ENCODE peak calls at places on chromosomes 11 and 22, in six cellular contexts. One of them, this sample, is unnamed.

GRCh38 chr22:30340911-30341685 is 14.4 kb upstream of the TBC1D10A start:
- DNase-seq in osteocyte: no peak
- DNase-seq in pons: peak
- DNase-seq in epithelial cell of prostate: no peak
- DNase-seq in CMK: no peak
- DNase-seq in HEK293T: no peak
- DNase-seq in this sample: peak

GRCh38 chr11:57638811-57639320 is 10.8 kb downstream of the YPEL4 start:
- DNase-seq in CMK: no peak
- DNase-seq in HEK293T: no peak
- DNase-seq in pons: no peak
- DNase-seq in osteocyte: no peak
- DNase-seq in epithelial cell of prostate: no peak
- DNase-seq in this sample: no peak

GRCh38 chr11:66317322-66317765 is 500 bp upstream of the CD248 start:
- DNase-seq in pons: no peak
- DNase-seq in epithelial cell of prostate: no peak
- DNase-seq in osteocyte: no peak
- DNase-seq in CMK: no peak
- DNase-seq in HEK293T: no peak
- DNase-seq in this sample: peak

GRCh38 chr11:75346296-75346695 is 5.2 kb downstream of the ARRB1 start:
- DNase-seq in osteocyte: no peak
- DNase-seq in pons: no peak
- DNase-seq in CMK: no peak
- DNase-seq in epithelial cell of prostate: no peak
- DNase-seq in HEK293T: no peak
- DNase-seq in this sample: no peak

GRCh38 chr11:44840085-44840478 is 110.6 kb downstream of the TP53I11 start:
- DNase-seq in osteocyte: no peak
- DNase-seq in pons: no peak
- DNase-seq in CMK: no peak
- DNase-seq in epithelial cell of prostate: no peak
- DNase-seq in HEK293T: no peak
- DNase-seq in this sample: no peak

GRCh38 chr22:32534252-32535215 is 59.9 kb downstream of the FBXO7 start:
- DNase-seq in epithelial cell of prostate: no peak
- DNase-seq in CMK: no peak
- DNase-seq in HEK293T: no peak
- DNase-seq in pons: no peak
- DNase-seq in osteocyte: no peak
- DNase-seq in this sample: peak

GRCh38 chr11:69834811-69835800 is 15.9 kb upstream of the FGF3 start:
- DNase-seq in CMK: peak
- DNase-seq in HEK293T: no peak
- DNase-seq in epithelial cell of prostate: no peak
- DNase-seq in pons: no peak
- DNase-seq in osteocyte: no peak
- DNase-seq in this sample: peak

GRCh38 chr11:133955091-133955846 is 1.5 kb downstream of the IGSF9B start:
- DNase-seq in epithelial cell of prostate: no peak
- DNase-seq in osteocyte: no peak
- DNase-seq in CMK: no peak
- DNase-seq in pons: no peak
- DNase-seq in HEK293T: no peak
- DNase-seq in this sample: no peak

GRCh38 chr22:50059881-50060262 is 1.8 kb upstream of the TTLL8 start:
- DNase-seq in CMK: no peak
- DNase-seq in HEK293T: no peak
- DNase-seq in epithelial cell of prostate: no peak
- DNase-seq in pons: no peak
- DNase-seq in osteocyte: no peak
- DNase-seq in this sample: no peak

GRCh38 chr22:41974691-41975290 is 5.5 kb downstream of the SEPTIN3 start:
- DNase-seq in HEK293T: no peak
- DNase-seq in pons: no peak
- DNase-seq in osteocyte: no peak
- DNase-seq in epithelial cell of prostate: no peak
- DNase-seq in CMK: no peak
- DNase-seq in this sample: no peak

GRCh38 chr22:39466228-39467006 is 9.6 kb downstream of the MGAT3 start:
- DNase-seq in epithelial cell of prostate: no peak
- DNase-seq in osteocyte: no peak
- DNase-seq in HEK293T: no peak
- DNase-seq in pons: no peak
- DNase-seq in CMK: no peak
- DNase-seq in this sample: no peak

GRCh38 chr11:9529333-9529648 is 44.2 kb upstream of the WEE1 start:
- DNase-seq in pons: no peak
- DNase-seq in epithelial cell of prostate: no peak
- DNase-seq in CMK: no peak
- DNase-seq in HEK293T: peak
- DNase-seq in osteocyte: no peak
- DNase-seq in this sample: no peak

GRCh38 chr11:16973565-16973964 is 40.6 kb downstream of the PLEKHA7 start:
- DNase-seq in CMK: no peak
- DNase-seq in HEK293T: no peak
- DNase-seq in pons: no peak
- DNase-seq in epithelial cell of prostate: no peak
- DNase-seq in osteocyte: no peak
- DNase-seq in this sample: no peak

GRCh38 chr11:119144825-119145476 is 3.9 kb upstream of the ABCG4 start:
- DNase-seq in epithelial cell of prostate: no peak
- DNase-seq in CMK: peak
- DNase-seq in HEK293T: peak
- DNase-seq in pons: peak
- DNase-seq in osteocyte: no peak
- DNase-seq in this sample: no peak

GRCh38 chr11:64327338-64327737 is 9.4 kb downstream of the PRDX5 start:
- DNase-seq in epithelial cell of prostate: no peak
- DNase-seq in pons: no peak
- DNase-seq in CMK: no peak
- DNase-seq in osteocyte: no peak
- DNase-seq in HEK293T: no peak
- DNase-seq in this sample: no peak

GRCh38 chr11:23233075-23233474 is 372.8 kb upstream of the CCDC179 start:
- DNase-seq in CMK: no peak
- DNase-seq in pons: no peak
- DNase-seq in HEK293T: no peak
- DNase-seq in osteocyte: no peak
- DNase-seq in epithelial cell of prostate: no peak
- DNase-seq in this sample: no peak

GRCh38 chr11:45289369-45289768 is 3.2 kb upstream of the SYT13 start:
- DNase-seq in HEK293T: no peak
- DNase-seq in osteocyte: no peak
- DNase-seq in pons: no peak
- DNase-seq in epithelial cell of prostate: no peak
- DNase-seq in CMK: no peak
- DNase-seq in this sample: no peak

GRCh38 chr11:86795962-86796361 is 4.4 kb upstream of the PRSS23 start:
- DNase-seq in pons: no peak
- DNase-seq in CMK: peak
- DNase-seq in epithelial cell of prostate: no peak
- DNase-seq in osteocyte: no peak
- DNase-seq in HEK293T: no peak
- DNase-seq in this sample: no peak

GRCh38 chr22:27487600-27488450 is 313.7 kb downstream of the MN1 start:
- DNase-seq in CMK: no peak
- DNase-seq in HEK293T: no peak
- DNase-seq in osteocyte: no peak
- DNase-seq in epithelial cell of prostate: no peak
- DNase-seq in pons: no peak
- DNase-seq in this sample: no peak

GRCh38 chr11:123407124-123407995 is 22.7 kb upstream of the GRAMD1B start:
- DNase-seq in CMK: no peak
- DNase-seq in HEK293T: peak
- DNase-seq in epithelial cell of prostate: peak
- DNase-seq in osteocyte: no peak
- DNase-seq in pons: peak
- DNase-seq in this sample: peak

GRCh38 chr11:121800704-121801516 is 315.1 kb downstream of the BLID start:
- DNase-seq in pons: peak
- DNase-seq in epithelial cell of prostate: no peak
- DNase-seq in CMK: no peak
- DNase-seq in osteocyte: no peak
- DNase-seq in HEK293T: no peak
- DNase-seq in this sample: peak

GRCh38 chr22:41842996-41843970 is 10.4 kb downstream of the SREBF2 start:
- DNase-seq in pons: no peak
- DNase-seq in HEK293T: no peak
- DNase-seq in osteocyte: no peak
- DNase-seq in CMK: no peak
- DNase-seq in epithelial cell of prostate: no peak
- DNase-seq in this sample: no peak

GRCh38 chr11:114074546-114075342 is 15.2 kb downstream of the ZBTB16 start:
- DNase-seq in CMK: no peak
- DNase-seq in epithelial cell of prostate: no peak
- DNase-seq in osteocyte: no peak
- DNase-seq in pons: no peak
- DNase-seq in HEK293T: no peak
- DNase-seq in this sample: no peak

GRCh38 chr22:28817919-28818859 is 17.8 kb upstream of the XBP1 start:
- DNase-seq in pons: no peak
- DNase-seq in CMK: no peak
- DNase-seq in HEK293T: no peak
- DNase-seq in epithelial cell of prostate: peak
- DNase-seq in osteocyte: no peak
- DNase-seq in this sample: peak

GRCh38 chr22:19809741-19810140 is 44.9 kb downstream of the GNB1L start:
- DNase-seq in CMK: no peak
- DNase-seq in osteocyte: no peak
- DNase-seq in HEK293T: no peak
- DNase-seq in epithelial cell of prostate: no peak
- DNase-seq in pons: no peak
- DNase-seq in this sample: no peak

GRCh38 chr11:13008625-13009475 is at the start of gene RASSF10:
- DNase-seq in epithelial cell of prostate: no peak
- DNase-seq in CMK: no peak
- DNase-seq in HEK293T: peak
- DNase-seq in osteocyte: no peak
- DNase-seq in pons: no peak
- DNase-seq in this sample: no peak

GRCh38 chr11:80987161-80987560 is 1546.3 kb upstream of the TENM4 start:
- DNase-seq in CMK: no peak
- DNase-seq in HEK293T: no peak
- DNase-seq in osteocyte: no peak
- DNase-seq in epithelial cell of prostate: no peak
- DNase-seq in pons: no peak
- DNase-seq in this sample: no peak

GRCh38 chr11:113693030-113693429 is 13.1 kb downstream of the TMPRSS5 start:
- DNase-seq in HEK293T: no peak
- DNase-seq in CMK: no peak
- DNase-seq in pons: no peak
- DNase-seq in epithelial cell of prostate: no peak
- DNase-seq in osteocyte: no peak
- DNase-seq in this sample: no peak